ENCODE peak calls at places on chromosomes 6 and 20, in four cellular contexts. X is K562, Z is HCT116, O is GM12878. D is an unnamed sample.

GRCh38 chr6:41604006-41604405 is 34.3 kb upstream of the MDFI start:
- DNase-seq in X (no peak), Z (no peak), O (no peak), D (no peak)

GRCh38 chr6:43310624-43311023 is 2.0 kb upstream of the CRIP3 start:
- DNase-seq in X (no peak), Z (no peak), O (no peak), D (no peak)

GRCh38 chr6:137496392-137496767 is 2.2 kb upstream of the OLIG3 start:
- DNase-seq in X (no peak), Z (no peak), O (no peak), D (no peak)

GRCh38 chr6:41527721-41528408 is 18.3 kb upstream of the FOXP4 start:
- DNase-seq in X (no peak), Z (no peak), O (no peak), D (no peak)

GRCh38 chr6:156686429-156686939 is 90.7 kb upstream of the ARID1B start:
- DNase-seq in X (no peak), Z (no peak), O (no peak), D (no peak)

GRCh38 chr6:35736293-35736894 is 438 bp upstream of the ARMC12 start:
- DNase-seq in X (peak), Z (no peak), O (no peak), D (peak)

GRCh38 chr6:44002071-44002590 is 125.1 kb downstream of the MRPL14 start:
- DNase-seq in X (no peak), Z (no peak), O (no peak), D (no peak)

GRCh38 chr6:106557837-106558236 is 71.5 kb downstream of the RTN4IP1 start:
- DNase-seq in X (no peak), Z (no peak), O (no peak), D (no peak)

GRCh38 chr6:149869275-149869892 is 5.2 kb upstream of the LRP11 start:
- DNase-seq in X (no peak), Z (no peak), O (no peak), D (no peak)

GRCh38 chr20:10812738-10813327 is 139.0 kb upstream of the JAG1 start:
- DNase-seq in X (no peak), Z (no peak), O (no peak), D (no peak)

GRCh38 chr20:23350855-23351838 is 556 bp downstream of the NXT1 start:
- DNase-seq in X (no peak), Z (peak), O (no peak), D (peak)

GRCh38 chr6:77290798-77291197 is 172.5 kb downstream of the HTR1B start:
- DNase-seq in X (no peak), Z (no peak), O (no peak), D (no peak)

GRCh38 chr6:23696946-23697345 is 429.1 kb upstream of the NRSN1 start:
- DNase-seq in X (no peak), Z (no peak), O (no peak), D (no peak)

GRCh38 chr6:169019111-169019510 is 234.5 kb downstream of the THBS2 start:
- DNase-seq in X (no peak), Z (no peak), O (no peak), D (no peak)

GRCh38 chr6:47749726-47750125 is 32.1 kb upstream of the OPN5 start:
- DNase-seq in X (no peak), Z (no peak), O (no peak), D (no peak)

GRCh38 chr20:13571662-13572061 is 67.1 kb downstream of the TASP1 start:
- DNase-seq in X (no peak), Z (no peak), O (no peak), D (no peak)

GRCh38 chr6:64895945-64896344 is 811.1 kb downstream of the EYS start:
- DNase-seq in X (no peak), Z (no peak), O (no peak), D (no peak)

GRCh38 chr6:89909991-89910390 is 15.7 kb downstream of the GJA10 start:
- DNase-seq in X (no peak), Z (no peak), O (no peak), D (no peak)

GRCh38 chr6:146984251-146984924 is 219.8 kb upstream of the STXBP5 start:
- DNase-seq in X (no peak), Z (no peak), O (no peak), D (no peak)

GRCh38 chr6:134330555-134330954 is 12.6 kb upstream of the SGK1 start:
- DNase-seq in X (no peak), Z (no peak), O (no peak), D (no peak)

GRCh38 chr6:130105996-130106704 is 87.8 kb downstream of the L3MBTL3 start:
- DNase-seq in X (no peak), Z (no peak), O (no peak), D (no peak)

GRCh38 chr6:157460182-157460999 is 79.4 kb downstream of the ZDHHC14 start:
- DNase-seq in X (no peak), Z (no peak), O (no peak), D (no peak)

GRCh38 chr6:142838821-142839685 is 105.9 kb downstream of the HIVEP2 start:
- DNase-seq in X (no peak), Z (peak), O (no peak), D (no peak)

GRCh38 chr6:37173573-37174195 is 3.7 kb downstream of the PIM1 start:
- DNase-seq in X (no peak), Z (no peak), O (no peak), D (no peak)

GRCh38 chr6:125815050-125815910 is 24.5 kb downstream of the NCOA7 start:
- DNase-seq in X (no peak), Z (no peak), O (no peak), D (no peak)

GRCh38 chr6:164014716-164015484 is 600.4 kb downstream of the QKI start:
- DNase-seq in X (no peak), Z (no peak), O (no peak), D (no peak)

GRCh38 chr6:27994616-27995015 is 37.6 kb downstream of the OR2B6 start:
- DNase-seq in X (no peak), Z (no peak), O (no peak), D (no peak)

GRCh38 chr6:2237001-2237400 is 8.4 kb downstream of the GMDS start:
- DNase-seq in X (no peak), Z (no peak), O (no peak), D (no peak)

GRCh38 chr20:13009682-13010406 is 1.1 kb downstream of the SPTLC3 start:
- DNase-seq in X (no peak), Z (no peak), O (peak), D (no peak)

GRCh38 chr6:12419626-12420272 is 129.6 kb downstream of the EDN1 start:
- DNase-seq in X (no peak), Z (no peak), O (no peak), D (no peak)

GRCh38 chr6:74598473-74599393 is 607.1 kb downstream of the COL12A1 start:
- DNase-seq in X (no peak), Z (no peak), O (peak), D (no peak)

GRCh38 chr6:142325111-142325510 is 23.3 kb downstream of the ADGRG6 start:
- DNase-seq in X (no peak), Z (no peak), O (no peak), D (no peak)

GRCh38 chr20:11912013-11912663 is 5.6 kb upstream of the BTBD3 start:
- DNase-seq in X (no peak), Z (no peak), O (no peak), D (no peak)

GRCh38 chr6:106520711-106521367 is 108.5 kb downstream of the RTN4IP1 start:
- DNase-seq in X (peak), Z (no peak), O (peak), D (no peak)

GRCh38 chr6:100456881-100457220 is 7.9 kb downstream of the SIM1 start:
- DNase-seq in X (no peak), Z (no peak), O (no peak), D (no peak)
- TF ChIP-seq EZH2 in X (no peak), Z (no peak), O (no peak), D (no peak)

DNA sequence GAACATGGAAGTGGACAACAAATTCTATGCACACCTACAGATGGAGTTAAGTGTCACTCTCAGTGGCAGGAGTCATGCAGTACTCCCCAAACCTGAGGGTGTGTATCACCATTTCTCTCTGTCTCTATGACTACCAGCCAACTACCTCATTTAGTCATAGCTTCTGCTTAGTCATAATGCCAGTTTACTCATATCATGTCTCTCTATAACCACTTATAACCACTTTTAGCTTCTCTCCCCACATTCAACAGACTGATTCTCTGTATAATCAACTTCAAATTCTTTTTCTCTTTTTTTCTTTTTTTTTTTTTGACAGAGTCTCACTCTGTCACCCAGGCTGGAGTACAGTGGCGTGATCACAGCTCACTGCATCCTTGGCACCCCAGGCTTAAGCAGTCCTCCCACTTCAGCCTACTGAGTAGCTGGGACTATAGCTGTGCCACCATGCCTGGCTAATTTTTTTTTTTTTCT is 13.8 kb upstream of the GTF3C6 start:
- DNase-seq in X (peak), Z (peak), O (peak), D (no peak)
- TF ChIP-seq CEBPB in X (no peak), Z (no peak), O (peak), D (no peak)

GRCh38 chr6:108123516-108123929 is 42.3 kb upstream of the NR2E1 start:
- DNase-seq in X (no peak), Z (no peak), O (no peak), D (no peak)
- TF ChIP-seq EZH2 in X (no peak), Z (no peak), O (no peak), D (peak)

GRCh38 chr20:24537210-24537609 is 67.8 kb downstream of the SYNDIG1 start:
- DNase-seq in X (no peak), Z (no peak), O (no peak), D (no peak)
- TF ChIP-seq CEBPB in X (no peak), Z (no peak), O (no peak), D (no peak)

GRCh38 chr6:99613398-99613704 is 6.7 kb downstream of the PRDM13 start:
- DNase-seq in X (no peak), Z (no peak), O (no peak), D (no peak)
- TF ChIP-seq EZH2 in X (no peak), Z (no peak), O (no peak), D (no peak)

GRCh38 chr6:110319843-110320242 is 38.3 kb downstream of the METTL24 start:
- DNase-seq in X (no peak), Z (no peak), O (no peak), D (no peak)
- TF ChIP-seq CEBPB in X (no peak), Z (no peak), O (no peak), D (no peak)

GRCh38 chr6:34514593-34515472 is 41.3 kb downstream of the SPDEF start:
- DNase-seq in X (peak), Z (no peak), O (no peak), D (peak)
- TF ChIP-seq EZH2 in X (no peak), Z (no peak), O (no peak), D (peak)

GRCh38 chr6:87274660-87275273 is 47.6 kb upstream of the SMIM8 start:
- DNase-seq in X (no peak), Z (no peak), O (no peak), D (no peak)
- TF ChIP-seq CEBPB in X (no peak), Z (no peak), O (no peak), D (no peak)